ENCODE peak calls at places on chromosomes 5 and 9, in six cellular contexts. R is RWPE1, U is cardiac fibroblast, Q is choroid plexus epithelial cell, E is B cell, B is astrocyte of the cerebellum. G is an unnamed sample.

GRCh38 chr5:61881821-61882220 is 424.2 kb upstream of the KIF2A start:
- DNase-seq in R (peak), U (no peak), Q (peak), E (no peak), B (peak), G (peak)

GRCh38 chr5:123387313-123387712 is 35.9 kb downstream of the CEP120 start:
- DNase-seq in R (no peak), U (no peak), Q (peak), E (no peak), B (no peak), G (no peak)

GRCh38 chr5:117318528-117318927 is 743.9 kb upstream of the SEMA6A start:
- DNase-seq in R (no peak), U (no peak), Q (no peak), E (no peak), B (no peak), G (no peak)

GRCh38 chr5:53031695-53032096 is 42.5 kb downstream of the ITGA2 start:
- DNase-seq in R (peak), U (peak), Q (peak), E (no peak), B (peak), G (peak)

GRCh38 chr9:34332370-34332964 is 3.1 kb downstream of the NUDT2 start:
- DNase-seq in R (peak), U (peak), Q (peak), E (peak), B (no peak), G (peak)

GRCh38 chr5:156409834-156410233 is 82.9 kb downstream of the SGCD start:
- DNase-seq in R (no peak), U (no peak), Q (no peak), E (no peak), B (no peak), G (no peak)

GRCh38 chr9:131222460-131222859 is 53.9 kb downstream of the FAM78A start:
- DNase-seq in R (no peak), U (no peak), Q (no peak), E (no peak), B (no peak), G (no peak)

GRCh38 chr5:56850423-56850822 is 35.1 kb downstream of the MAP3K1 start:
- DNase-seq in R (no peak), U (no peak), Q (no peak), E (no peak), B (no peak), G (no peak)

GRCh38 chr5:44919560-44919959 is 110.8 kb downstream of the MRPS30 start:
- DNase-seq in R (no peak), U (no peak), Q (no peak), E (no peak), B (no peak), G (no peak)

GRCh38 chr5:173458819-173459218 is 130.6 kb upstream of the STC2 start:
- DNase-seq in R (no peak), U (peak), Q (peak), E (no peak), B (no peak), G (peak)

GRCh38 chr5:16737173-16737572 is 120.4 kb upstream of the RETREG1 start:
- DNase-seq in R (no peak), U (no peak), Q (no peak), E (no peak), B (no peak), G (no peak)

GRCh38 chr5:111869681-111870080 is 112.7 kb upstream of the NREP start:
- DNase-seq in R (no peak), U (no peak), Q (peak), E (no peak), B (no peak), G (no peak)

GRCh38 chr5:15757635-15758034 is 257.7 kb downstream of the FBXL7 start:
- DNase-seq in R (no peak), U (no peak), Q (no peak), E (no peak), B (no peak), G (no peak)

GRCh38 chr5:111131356-111131755 is 39.2 kb downstream of the WDR36 start:
- DNase-seq in R (no peak), U (no peak), Q (no peak), E (no peak), B (no peak), G (no peak)

GRCh38 chr5:176744584-176744965 is 65.8 kb upstream of the UNC5A start:
- DNase-seq in R (no peak), U (no peak), Q (peak), E (no peak), B (no peak), G (peak)

GRCh38 chr5:102975457-102976182 is 144.3 kb downstream of the GIN1 start:
- DNase-seq in R (no peak), U (peak), Q (peak), E (no peak), B (no peak), G (peak)

GRCh38 chr9:103789686-103790085 is 304.4 kb upstream of the SMC2 start:
- DNase-seq in R (peak), U (peak), Q (peak), E (peak), B (no peak), G (peak)
- TF ChIP-seq CTCF in R (peak), U (peak), Q (peak), E (peak), B (peak), G (peak)

GRCh38 chr5:36744678-36745659 is 131.6 kb upstream of the NIPBL start:
- DNase-seq in R (peak), U (peak), Q (peak), E (peak), B (peak), G (peak)
- TF ChIP-seq CTCF in R (peak), U (peak), Q (peak), E (peak), B (peak), G (peak)

GRCh38 chr5:180332861-180333260 is 20.3 kb downstream of the GFPT2 start:
- DNase-seq in R (no peak), U (no peak), Q (no peak), E (no peak), B (no peak), G (no peak)

GRCh38 chr5:180333661-180334060 is 19.5 kb downstream of the GFPT2 start:
- DNase-seq in R (peak), U (peak), Q (peak), E (no peak), B (no peak), G (peak)

GRCh38 chr5:180331647-180331950 is 21.5 kb downstream of the GFPT2 start:
- DNase-seq in R (no peak), U (no peak), Q (peak), E (no peak), B (no peak), G (no peak)

GRCh38 chr5:180330810-180331646 is 22.1 kb downstream of the GFPT2 start:
- DNase-seq in R (peak), U (peak), Q (peak), E (no peak), B (peak), G (peak)

GRCh38 chr5:180332051-180332517 is 21.1 kb downstream of the GFPT2 start:
- DNase-seq in R (peak), U (peak), Q (no peak), E (no peak), B (peak), G (peak)
- TF ChIP-seq CTCF in R (no peak), U (peak), Q (peak), E (no peak), B (peak), G (peak)

DNA sequence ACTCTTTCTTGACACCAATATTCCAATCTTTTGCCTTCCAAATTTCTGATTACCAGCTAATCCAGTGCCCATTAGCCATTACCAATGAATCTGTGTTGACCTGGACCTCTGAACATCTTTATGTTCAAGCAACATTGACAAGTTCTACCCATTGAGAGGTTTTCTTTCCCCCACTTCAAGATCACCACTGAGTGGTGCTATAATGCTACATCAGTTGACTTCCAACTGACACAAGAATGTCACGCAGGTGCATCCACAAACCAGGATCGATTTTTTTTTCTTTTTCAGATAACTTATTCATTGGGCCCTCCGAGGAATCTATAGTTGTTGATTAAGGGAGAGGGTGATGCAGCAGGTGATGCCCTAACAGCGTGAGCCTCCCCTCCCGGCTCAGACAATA is 102.6 kb downstream of the SLC1A3 start:
- DNase-seq in R (no peak), U (no peak), Q (no peak), E (no peak), B (no peak), G (no peak)
- TF ChIP-seq CTCF in R (no peak), U (no peak), Q (no peak), E (no peak), B (no peak), G (no peak)

GRCh38 chr5:68656936-68657857 is 436.6 kb upstream of the SLC30A5 start:
- DNase-seq in R (peak), U (peak), Q (no peak), E (no peak), B (no peak), G (peak)

GRCh38 chr5:68662804-68663307 is 431.0 kb upstream of the SLC30A5 start:
- DNase-seq in R (no peak), U (no peak), Q (no peak), E (no peak), B (no peak), G (no peak)

GRCh38 chr5:68659876-68660275 is 433.9 kb upstream of the SLC30A5 start:
- DNase-seq in R (no peak), U (peak), Q (no peak), E (no peak), B (no peak), G (no peak)

GRCh38 chr5:68658810-68659372 is 434.9 kb upstream of the SLC30A5 start:
- DNase-seq in R (no peak), U (no peak), Q (no peak), E (no peak), B (no peak), G (no peak)

DNA sequence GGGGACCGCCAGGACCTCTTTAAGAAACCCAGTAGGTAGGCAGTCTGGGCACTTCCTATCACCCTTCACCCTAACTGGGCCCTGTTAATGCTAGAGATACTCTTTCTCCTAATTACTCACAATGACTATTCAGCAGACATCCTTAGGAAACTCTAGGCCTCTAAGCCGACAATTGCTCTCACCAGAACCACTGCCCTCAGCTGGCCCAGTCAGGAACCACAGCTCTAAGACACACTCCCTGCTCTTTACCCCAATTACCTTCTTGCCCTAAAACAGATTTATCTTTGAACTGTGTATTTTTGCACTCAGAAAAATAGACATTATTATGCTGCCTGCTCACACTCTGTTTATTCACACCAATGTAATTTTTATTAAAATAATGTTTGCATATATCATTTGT is 432.6 kb upstream of the SLC30A5 start:
- DNase-seq in R (peak), U (peak), Q (peak), E (peak), B (no peak), G (peak)
- TF ChIP-seq CTCF in R (no peak), U (peak), Q (peak), E (no peak), B (peak), G (peak)

DNA sequence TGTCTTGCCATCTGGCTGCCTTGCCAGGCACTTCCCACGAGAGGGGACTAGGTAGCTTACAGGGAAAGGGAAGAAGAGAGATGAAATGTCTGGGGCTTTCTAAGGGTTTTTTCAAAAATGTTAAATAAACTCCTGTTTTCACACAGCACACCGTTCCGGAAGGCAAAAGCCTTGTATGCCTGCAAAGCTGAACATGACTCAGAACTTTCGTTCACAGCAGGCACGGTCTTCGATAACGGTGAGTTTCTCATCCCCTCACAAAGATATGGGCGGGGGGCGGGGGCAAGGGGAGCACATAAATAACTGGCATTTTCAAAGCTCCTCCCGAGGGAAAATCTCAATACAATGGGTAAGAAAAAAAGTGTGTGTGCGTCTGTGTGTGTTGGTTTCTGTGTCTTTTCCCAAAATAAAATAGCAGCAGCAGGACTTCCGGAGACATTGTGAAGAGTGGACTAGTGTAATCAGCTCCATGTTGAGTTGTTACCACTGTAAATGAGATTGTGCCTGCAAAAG is 189.6 kb downstream of the NR3C1 start:
- DNase-seq in R (no peak), U (peak), Q (peak), E (no peak), B (no peak), G (no peak)
- TF ChIP-seq CTCF in R (no peak), U (no peak), Q (peak), E (no peak), B (peak), G (no peak)

GRCh38 chr9:17528859-17529258 is 50.0 kb upstream of the SH3GL2 start:
- DNase-seq in R (no peak), U (peak), Q (peak), E (no peak), B (no peak), G (no peak)
- TF ChIP-seq CTCF in R (peak), U (peak), Q (peak), E (no peak), B (no peak), G (peak)

DNA sequence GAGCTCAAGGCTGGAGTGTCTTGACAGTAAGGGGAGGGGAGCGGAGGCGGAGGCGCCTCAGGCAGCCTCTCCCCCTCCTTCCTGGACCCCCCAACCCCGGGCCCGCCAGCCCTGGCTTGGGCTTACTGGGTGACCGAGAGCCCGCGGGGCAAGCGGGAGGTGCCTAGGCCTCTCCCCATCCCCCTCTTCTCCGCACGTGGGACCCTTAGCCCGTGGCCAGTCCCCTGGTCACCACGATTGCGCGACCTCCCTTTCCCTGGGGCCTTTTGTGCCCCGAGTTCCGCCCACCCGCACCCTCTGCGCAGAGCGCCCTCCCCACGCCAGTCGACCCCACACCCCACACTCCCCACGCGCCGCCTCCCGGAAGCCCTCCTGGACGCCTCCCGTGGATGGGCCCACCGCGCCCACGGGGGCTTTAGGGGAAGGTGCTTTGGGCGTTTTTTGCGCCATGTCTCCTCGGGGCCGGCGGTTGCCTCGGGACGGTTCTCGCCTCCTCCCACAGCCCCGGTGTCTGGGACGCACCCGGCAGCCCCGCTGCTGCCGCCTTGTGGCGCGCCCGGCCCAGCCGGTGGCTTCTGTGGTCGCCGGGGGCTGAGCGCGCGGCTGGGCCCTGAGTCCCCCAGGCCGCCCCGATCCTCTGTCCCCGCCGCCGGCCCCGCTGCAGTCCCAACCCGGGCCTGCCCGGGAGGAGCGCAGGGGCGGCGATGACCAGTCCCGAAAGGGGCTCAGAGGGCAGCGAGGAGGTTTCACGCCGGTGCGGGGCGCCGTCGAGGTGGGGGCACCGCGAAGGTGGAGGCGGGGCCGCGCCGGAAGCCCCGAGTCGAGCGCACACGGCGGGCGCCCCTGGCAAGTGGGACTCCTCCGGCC is 3.2 kb downstream of the TOR4A start:
- DNase-seq in R (no peak), U (peak), Q (peak), E (peak), B (no peak), G (no peak)
- TF ChIP-seq CTCF in R (no peak), U (peak), Q (peak), E (peak), B (peak), G (no peak)

DNA sequence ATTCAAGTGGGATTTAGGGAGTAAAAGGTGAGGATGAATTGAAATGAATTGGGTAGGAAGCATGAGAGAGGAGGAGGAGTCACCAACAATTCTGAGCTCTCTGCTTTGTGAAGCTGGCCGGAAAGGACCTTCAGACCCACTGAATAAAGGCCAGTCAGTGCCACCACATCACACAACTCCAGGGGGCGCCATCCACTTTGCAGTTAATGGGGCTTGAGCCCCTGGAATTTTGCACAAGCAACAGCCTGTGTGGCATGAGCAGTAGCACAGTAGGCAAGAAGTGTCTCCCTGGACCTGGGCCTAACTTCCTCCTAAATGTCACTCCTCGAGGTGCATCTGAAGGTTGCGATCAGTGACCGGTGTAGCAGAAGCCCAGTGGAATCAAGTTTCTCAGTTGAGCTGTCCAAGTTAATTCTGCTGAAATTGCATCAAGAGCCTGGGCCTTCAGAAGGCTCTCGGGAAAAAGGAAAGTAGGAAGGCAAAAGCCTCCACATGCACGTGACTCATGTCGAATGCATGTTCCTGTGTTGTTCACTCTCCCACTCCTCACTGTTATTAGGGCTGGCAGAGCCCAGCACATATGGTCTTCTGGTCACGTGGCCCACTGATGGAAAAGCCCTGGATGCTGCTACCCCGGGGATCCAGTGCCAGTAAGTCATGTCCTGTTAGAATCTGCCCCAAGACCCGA is 27.8 kb upstream of the GLIS3 start:
- DNase-seq in R (no peak), U (peak), Q (peak), E (no peak), B (peak), G (peak)
- TF ChIP-seq CTCF in R (no peak), U (peak), Q (peak), E (no peak), B (peak), G (no peak)